ENCODE peak calls at places on chromosomes 3 and 15, in six cellular contexts. F is spleen, H is fibroblast of lung, Z is GM23338, C is lower lobe of right lung, T is iPS DF 6.9. W is an unnamed sample.

GRCh38 chr3:114363554-114364202 is 69.8 kb downstream of the TIGIT start:
- DNase-seq in F (no peak), H (peak; percentile 66), Z (no peak), C (no peak), T (no peak), W (no peak)

GRCh38 chr3:71380096-71380495 is 203.4 kb downstream of the FOXP1 start:
- DNase-seq in F (no peak), H (no peak), Z (peak; percentile 50), C (no peak), T (no peak), W (no peak)

GRCh38 chr3:197124713-197125112 is 95.1 kb upstream of the MELTF start:
- DNase-seq in F (no peak), H (peak; percentile 9), Z (no peak), C (no peak), T (no peak), W (no peak)

GRCh38 chr3:72782521-72782920 is 65.7 kb downstream of the SHQ1 start:
- DNase-seq in F (no peak), H (no peak), Z (no peak), C (no peak), T (no peak), W (no peak)

GRCh38 chr15:75164625-75165024 is 37.1 kb upstream of the C15orf39 start:
- DNase-seq in F (no peak), H (no peak), Z (peak; percentile 70), C (no peak), T (no peak), W (no peak)

GRCh38 chr3:104519068-104519467 is 847.6 kb upstream of the ALCAM start:
- DNase-seq in F (no peak), H (no peak), Z (peak; percentile 2), C (no peak), T (no peak), W (no peak)

GRCh38 chr3:54936561-54936960 is 8.7 kb upstream of the LRTM1 start:
- DNase-seq in F (no peak), H (no peak), Z (no peak), C (no peak), T (no peak), W (no peak)

GRCh38 chr3:156449712-156450574 is 105.0 kb downstream of the SSR3 start:
- DNase-seq in F (no peak), H (peak; percentile 47), Z (peak; percentile 72), C (no peak), T (no peak), W (no peak)

GRCh38 chr3:154716170-154716569 is 286.2 kb upstream of the GPR149 start:
- DNase-seq in F (no peak), H (no peak), Z (no peak), C (no peak), T (no peak), W (no peak)

GRCh38 chr3:46667061-46667621 is 26.3 kb downstream of the ALS2CL start:
- DNase-seq in F (peak; percentile 67), H (no peak), Z (no peak), C (peak; percentile 35), T (no peak), W (no peak)

GRCh38 chr15:31265871-31266711 is 60.5 kb upstream of the KLF13 start:
- DNase-seq in F (peak; percentile 92), H (peak; percentile 38), Z (no peak), C (peak; percentile 72), T (no peak), W (peak; percentile 97)

GRCh38 chr3:127867986-127868385 is 45.7 kb upstream of the MGLL start:
- DNase-seq in F (no peak), H (no peak), Z (no peak), C (no peak), T (no peak), W (no peak)

GRCh38 chr15:80247320-80247719 is 4.7 kb downstream of the CTXND1 start:
- DNase-seq in F (no peak), H (no peak), Z (no peak), C (no peak), T (no peak), W (no peak)

GRCh38 chr3:168249048-168249538 is 153.4 kb upstream of the GOLIM4 start:
- DNase-seq in F (no peak), H (peak; percentile 50), Z (no peak), C (no peak), T (no peak), W (no peak)

GRCh38 chr3:101184111-101184510 is 136.3 kb downstream of the IMPG2 start:
- DNase-seq in F (no peak), H (no peak), Z (no peak), C (no peak), T (no peak), W (no peak)

GRCh38 chr3:81886081-81886480 is 124.6 kb upstream of the GBE1 start:
- DNase-seq in F (no peak), H (peak; percentile 6), Z (no peak), C (no peak), T (no peak), W (no peak)

GRCh38 chr15:98689431-98689861 is 41.1 kb downstream of the IGF1R start:
- DNase-seq in F (no peak), H (peak; percentile 51), Z (no peak), C (no peak), T (no peak), W (no peak)

GRCh38 chr15:85793641-85794597 is 806 bp downstream of the KLHL25 start:
- DNase-seq in F (peak; percentile 90), H (no peak), Z (peak; percentile 37), C (peak; percentile 64), T (no peak), W (no peak)

GRCh38 chr15:29671308-29671981 is 150.8 kb downstream of the TJP1 start:
- DNase-seq in F (no peak), H (peak; percentile 22), Z (no peak), C (no peak), T (no peak), W (no peak)

GRCh38 chr3:69080233-69080644 is at the start of gene UBA3:
- DNase-seq in F (peak; percentile 99), H (peak; percentile 80), Z (peak; percentile 93), C (peak; percentile 95), T (peak; percentile 41), W (peak; percentile 89)

GRCh38 chr3:43907508-43907858 is 216.7 kb downstream of the ABHD5 start:
- DNase-seq in F (no peak), H (no peak), Z (no peak), C (no peak), T (no peak), W (no peak)

GRCh38 chr3:100471436-100471835 is 21.0 kb upstream of the TMEM45A start:
- DNase-seq in F (no peak), H (no peak), Z (no peak), C (no peak), T (no peak), W (no peak)

GRCh38 chr15:70323111-70323851 is 225.6 kb upstream of the TLE3 start:
- DNase-seq in F (no peak), H (peak; percentile 65), Z (no peak), C (no peak), T (no peak), W (no peak)

GRCh38 chr15:37218351-37218916 is 118.1 kb upstream of the MEIS2 start:
- DNase-seq in F (no peak), H (no peak), Z (no peak), C (no peak), T (no peak), W (no peak)

GRCh38 chr3:50267280-50267913 is 1.6 kb upstream of the SEMA3B start:
- DNase-seq in F (no peak), H (no peak), Z (peak; percentile 57), C (peak; percentile 80), T (no peak), W (no peak)

GRCh38 chr3:55723653-55724406 is 236.7 kb upstream of the WNT5A start:
- DNase-seq in F (no peak), H (no peak), Z (peak; percentile 46), C (no peak), T (no peak), W (no peak)

GRCh38 chr15:57251941-57252340 is 124.4 kb upstream of the CGNL1 start:
- DNase-seq in F (no peak), H (peak; percentile 25), Z (no peak), C (no peak), T (no peak), W (no peak)

GRCh38 chr3:64444619-64445317 is 219.5 kb upstream of the PRICKLE2 start:
- DNase-seq in F (no peak), H (no peak), Z (peak; percentile 67), C (no peak), T (no peak), W (no peak)

GRCh38 chr3:171049831-171050444 is 23.4 kb upstream of the SLC2A2 start:
- DNase-seq in F (no peak), H (peak; percentile 70), Z (peak; percentile 90), C (peak; percentile 56), T (peak; percentile 37), W (peak; percentile 34)

GRCh38 chr15:67198157-67198754 is 56.2 kb downstream of the AAGAB start:
- DNase-seq in F (no peak), H (no peak), Z (no peak), C (no peak), T (no peak), W (no peak)

GRCh38 chr15:67196222-67196621 is 58.2 kb downstream of the AAGAB start:
- DNase-seq in F (no peak), H (no peak), Z (no peak), C (no peak), T (no peak), W (no peak)

GRCh38 chr15:67195305-67195704 is 59.2 kb downstream of the AAGAB start:
- DNase-seq in F (no peak), H (no peak), Z (no peak), C (no peak), T (no peak), W (no peak)

GRCh38 chr15:67197364-67197695 is 57.1 kb downstream of the AAGAB start:
- DNase-seq in F (no peak), H (no peak), Z (no peak), C (no peak), T (no peak), W (no peak)

GRCh38 chr15:67196672-67197363 is 57.6 kb downstream of the AAGAB start:
- DNase-seq in F (no peak), H (peak; percentile 83), Z (no peak), C (no peak), T (no peak), W (no peak)
- H3K27ac ChIP-seq in F (no peak overlapping the region), H (peak overlapping the region; percentile 69), Z (no peak overlapping the region), C (no peak overlapping the region), T (no peak overlapping the region), W (no peak overlapping the region)

GRCh38 chr3:14436954-14437281 is 34.5 kb downstream of the SLC6A6 start:
- DNase-seq in F (no peak), H (no peak), Z (no peak), C (no peak), T (no peak), W (no peak)
- H3K4me1 ChIP-seq in F (peaks cover 91% of the 10 kb centered on the region), H (peaks cover 28% of the 10 kb centered on the region), Z (peaks cover 8% of the 10 kb centered on the region), C (peaks cover 99% of the 10 kb centered on the region), T (peaks cover 1% of the 10 kb centered on the region), W (peaks cover 61% of the 10 kb centered on the region)

GRCh38 chr3:188348445-188349244 is 194.7 kb downstream of the LPP start:
- DNase-seq in F (no peak), H (peak; percentile 93), Z (peak; percentile 7), C (peak; percentile 58), T (no peak), W (no peak)
- H3K4me3 ChIP-seq in F (no peak overlapping the region), H (no peak overlapping the region), Z (no peak overlapping the region), C (no peak overlapping the region), T (no peak overlapping the region), W (no peak overlapping the region)

DNA sequence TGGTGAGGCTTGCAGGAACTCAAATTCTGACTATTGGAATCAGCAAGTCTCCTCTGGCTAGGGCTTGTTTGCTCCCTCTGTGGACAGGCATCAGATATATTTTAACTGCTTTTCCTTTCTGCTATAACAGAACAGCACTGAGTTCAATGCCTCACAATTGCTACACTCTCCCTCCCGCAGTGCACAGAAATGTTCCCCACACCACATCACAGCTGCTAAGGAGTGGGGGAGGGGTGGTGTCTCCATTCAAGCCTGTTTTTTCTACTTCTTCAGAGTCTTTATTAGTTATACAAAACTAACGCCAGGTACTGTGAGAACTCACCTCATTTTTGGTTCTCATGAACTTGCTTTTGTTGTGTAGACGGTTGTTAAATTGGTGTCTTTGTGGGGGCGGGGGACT is 68.5 kb downstream of the BCHE start:
- DNase-seq in F (no peak), H (no peak), Z (peak; percentile 35), C (no peak), T (no peak), W (no peak)
- H3K27ac ChIP-seq in F (no peak overlapping the region), H (no peak overlapping the region), Z (no peak overlapping the region), C (no peak overlapping the region), T (no peak overlapping the region), W (no peak overlapping the region)